ENCODE peak calls at places on chromosomes 3 and 15, in four cellular contexts. O, F, X and U are unnamed samples.

GRCh38 chr3:81451611-81452010 is 309.8 kb downstream of the GBE1 start:
- DNase-seq in X (no peak), F (no peak), O (no peak), U (peak; percentile 10)

GRCh38 chr3:123066896-123067688 is at the start of gene PDIA5:
- DNase-seq in F (peak; percentile 78), X (peak; percentile 92), O (peak; percentile 93), U (no peak)

GRCh38 chr15:55256281-55257013 is 33.2 kb downstream of the RAB27A start:
- DNase-seq in O (peak; percentile 15), X (no peak), F (no peak), U (no peak)

GRCh38 chr3:114510201-114510600 is 216.4 kb downstream of the TIGIT start:
- DNase-seq in O (no peak), X (no peak), F (no peak), U (no peak)

GRCh38 chr15:31556494-31557150 is 230.0 kb downstream of the KLF13 start:
- DNase-seq in X (no peak), F (no peak), O (no peak), U (no peak)

GRCh38 chr15:89114974-89115373 is 26.7 kb downstream of the ABHD2 start:
- DNase-seq in O (peak; percentile 73), F (no peak), X (no peak), U (no peak)

GRCh38 chr15:55110446-55110845 is 86.3 kb downstream of the RSL24D1 start:
- DNase-seq in F (no peak), X (no peak), O (no peak), U (no peak)

GRCh38 chr3:107263269-107264021 is 113.8 kb upstream of the CCDC54 start:
- DNase-seq in O (peak; percentile 39), X (no peak), F (no peak), U (no peak)

GRCh38 chr3:25405335-25405734 is 22.7 kb upstream of the RARB start:
- DNase-seq in O (no peak), F (no peak), X (no peak), U (no peak)

GRCh38 chr3:65831733-65832425 is 206.8 kb downstream of the MAGI1 start:
- DNase-seq in F (peak; percentile 56), O (peak; percentile 53), X (no peak), U (peak; percentile 18)

GRCh38 chr15:72153269-72153668 is 35.1 kb downstream of the SENP8 start:
- DNase-seq in O (no peak), F (no peak), X (no peak), U (no peak)

GRCh38 chr15:82647045-82647834 is at the start of gene CPEB1:
- DNase-seq in X (peak; percentile 56), O (peak; percentile 41), F (peak; percentile 73), U (no peak)

GRCh38 chr3:51295625-51296024 is 89.5 kb upstream of the MANF start:
- DNase-seq in X (no peak), F (no peak), O (no peak), U (no peak)